ENCODE peak calls at places on chromosomes 4 and X, in four cellular contexts. X is stomach; P is hepatocyte; K is CD8-positive, alpha-beta T cell. Y is an unnamed sample.

GRCh38 chrX:33014086-33014485 is 197.3 kb downstream of the DMD start:
- DNase-seq in X (no peak), P (no peak), K (no peak), Y (no peak)

GRCh38 chr4:104494822-104495559 is at the start of gene CXXC4:
- DNase-seq in X (peak; percentile 45), P (peak; percentile 87), K (peak; percentile 50), Y (peak; percentile 47)

GRCh38 chr4:165874799-165875371 is 1.8 kb downstream of the TLL1 start:
- DNase-seq in X (no peak), P (peak; percentile 70), K (no peak), Y (peak; percentile 53)

GRCh38 chr4:165096776-165097175 is 15.9 kb downstream of the TMEM192 start:
- DNase-seq in X (no peak), P (peak; percentile 48), K (no peak), Y (no peak)

GRCh38 chr4:142278663-142279062 is 567.4 kb downstream of the INPP4B start:
- DNase-seq in X (no peak), P (no peak), K (no peak), Y (no peak)

GRCh38 chr4:53531695-53532224 is 59.5 kb downstream of the LNX1 start:
- DNase-seq in X (no peak), P (no peak), K (no peak), Y (no peak)

GRCh38 chrX:101287402-101287801 is 3.7 kb downstream of the TAF7L start:
- DNase-seq in X (no peak), P (peak; percentile 42), K (no peak), Y (no peak)

GRCh38 chr4:27721193-27721592 is 860.6 kb downstream of the STIM2 start:
- DNase-seq in X (no peak), P (no peak), K (no peak), Y (no peak)

GRCh38 chrX:147891886-147892285 is 19.8 kb upstream of the FMR1 start:
- DNase-seq in X (no peak), P (no peak), K (no peak), Y (no peak)

GRCh38 chr4:119508281-119508680 is 120.3 kb downstream of the PDE5A start:
- DNase-seq in X (no peak), P (no peak), K (no peak), Y (no peak)

GRCh38 chrX:15911729-15912550 is 57.3 kb upstream of the AP1S2 start:
- DNase-seq in X (no peak), P (no peak), K (no peak), Y (peak; percentile 29)

GRCh38 chr4:87911252-87911774 is 64.2 kb upstream of the SPP1 start:
- DNase-seq in X (no peak), P (no peak), K (no peak), Y (no peak)

GRCh38 chrX:77422886-77423648 is 24.1 kb upstream of the FGF16 start:
- DNase-seq in X (no peak), P (no peak), K (no peak), Y (no peak)

GRCh38 chrX:23373129-23373804 is 38.6 kb downstream of the PTCHD1 start:
- DNase-seq in X (no peak), P (no peak), K (no peak), Y (no peak)

GRCh38 chr4:128630881-128631280 is 178.6 kb upstream of the JADE1 start:
- DNase-seq in X (no peak), P (no peak), K (no peak), Y (no peak)

GRCh38 chr4:52961666-52962412 is 99.7 kb downstream of the RASL11B start:
- DNase-seq in X (no peak), P (no peak), K (no peak), Y (no peak)

GRCh38 chrX:154775611-154776349 is 13.1 kb downstream of the DKC1 start:
- DNase-seq in X (no peak), P (no peak), K (no peak), Y (no peak)

GRCh38 chrX:23287191-23287764 is 47.4 kb upstream of the PTCHD1 start:
- DNase-seq in X (no peak), P (no peak), K (no peak), Y (no peak)

GRCh38 chrX:15863944-15864491 is 9.4 kb upstream of the AP1S2 start:
- DNase-seq in X (no peak), P (no peak), K (no peak), Y (no peak)

GRCh38 chr4:188660796-188661195 is 521.6 kb downstream of the TRIML1 start:
- DNase-seq in X (no peak), P (no peak), K (no peak), Y (no peak)

GRCh38 chr4:146943691-146944375 is 1.8 kb downstream of the TTC29 start:
- DNase-seq in X (no peak), P (no peak), K (no peak), Y (no peak)

GRCh38 chr4:37977471-37978452 is 17.6 kb downstream of the PTTG2 start:
- DNase-seq in X (peak; percentile 74), P (peak; percentile 87), K (peak; percentile 82), Y (peak; percentile 70)
- H3K4me3 ChIP-seq in X (peak overlapping the region; percentile 86), P (peak overlapping the region; percentile 78), K (peak overlapping the region; percentile 48), Y (peak overlapping the region; percentile 66)

DNA sequence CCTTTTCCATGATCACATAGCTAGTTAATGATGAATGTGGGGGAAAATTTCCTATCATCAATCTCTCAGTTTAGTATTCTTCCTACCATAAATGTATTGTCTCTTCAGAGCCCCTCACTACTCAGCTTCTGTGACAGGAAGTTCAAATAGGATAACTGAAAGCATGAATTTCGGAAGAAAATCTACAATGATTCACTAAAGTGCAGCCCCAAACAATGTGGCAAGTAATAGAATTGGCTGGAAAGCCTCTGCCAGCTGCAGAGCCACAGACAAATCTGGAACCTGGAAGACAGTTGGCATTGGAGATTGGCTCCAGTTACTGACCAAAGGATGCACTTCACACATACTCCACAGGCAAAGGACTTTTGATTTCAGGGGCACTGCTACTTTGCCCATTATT is 35.2 kb downstream of the EGF start:
- DNase-seq in X (no peak), P (no peak), K (no peak), Y (no peak)
- H3K27ac ChIP-seq in X (no peak overlapping the region), P (no peak overlapping the region), K (no peak overlapping the region), Y (no peak overlapping the region)

GRCh38 chr4:59818656-59819055 is 1381.5 kb upstream of the ADGRL3 start:
- DNase-seq in X (no peak), P (no peak), K (no peak), Y (no peak)
- H3K4me3 ChIP-seq in X (no peak overlapping the region), P (no peak overlapping the region), K (no peak overlapping the region), Y (peak overlapping the region; percentile 26)

DNA sequence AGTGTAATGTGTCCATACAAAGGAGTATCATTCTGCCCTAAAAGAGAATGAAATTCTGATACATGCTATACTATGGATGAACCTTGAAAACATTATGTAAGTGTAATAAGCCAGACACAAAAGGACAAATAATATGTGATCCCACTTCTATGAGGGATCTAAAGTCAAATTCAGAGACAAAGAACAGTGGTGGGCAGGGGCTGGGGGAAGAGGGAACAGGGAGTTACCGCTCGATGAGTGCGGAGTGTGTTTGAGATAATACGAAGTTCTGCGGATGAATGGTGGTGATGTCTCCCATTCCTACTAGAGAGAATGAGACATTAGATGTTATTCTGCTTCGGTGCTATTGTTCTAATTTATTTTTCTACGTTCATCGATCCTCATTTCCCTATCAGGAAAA is 46.1 kb upstream of the TLR2 start:
- DNase-seq in X (no peak), P (no peak), K (no peak), Y (no peak)
- H3K27ac ChIP-seq in X (no peak overlapping the region), P (no peak overlapping the region), K (no peak overlapping the region), Y (no peak overlapping the region)

Y was measured in adrenal gland.